ENCODE peak calls at places on chromosomes 2 and 18, in six cellular contexts. G is stimulated activated CD8-positive, alpha-beta memory T cell treated with anti-CD3 and anti-CD28 coated beads, Interleukin-15, amount 100 ng/mL, for 24 hours; T is HFFc6; J is Caco-2; B is fibroblast of the aortic adventitia; V is ascending aorta. H is an unnamed sample.

GRCh38 chr2:165874445-165875039 is 79.0 kb downstream of the TTC21B start:
- DNase-seq in T (peak; percentile 66), B (peak; percentile 78), G (no peak), J (no peak), V (no peak), H (peak; percentile 23)

GRCh38 chr2:132477436-132477835 is 60.8 kb downstream of the GPR39 start:
- DNase-seq in V (no peak), G (no peak), B (no peak), J (no peak), T (no peak), H (peak; percentile 13)

GRCh38 chr2:37052600-37053332 is 31.4 kb downstream of the HEATR5B start:
- DNase-seq in B (no peak), V (no peak), J (no peak), T (no peak), G (no peak), H (no peak)

GRCh38 chr2:164843346-164843841 is 1.8 kb upstream of the COBLL1 start:
- DNase-seq in G (no peak), J (no peak), B (peak; percentile 32), T (peak; percentile 65), V (no peak), H (no peak)

GRCh38 chr2:157443795-157444642 is at the start of gene CYTIP:
- DNase-seq in J (no peak), V (no peak), G (no peak), B (no peak), T (no peak), H (no peak)

GRCh38 chr2:96108578-96109561 is 7.5 kb downstream of the ADRA2B start:
- DNase-seq in J (no peak), B (peak; percentile 17), G (no peak), V (no peak), T (no peak), H (no peak)

GRCh38 chr2:185127412-185127811 is 529.1 kb downstream of the ZNF804A start:
- DNase-seq in G (no peak), V (no peak), B (no peak), T (no peak), J (no peak), H (peak; percentile 39)

GRCh38 chr2:127950264-127950663 is 64.5 kb upstream of the AMMECR1L start:
- DNase-seq in B (no peak), T (no peak), V (no peak), G (no peak), J (no peak), H (no peak)

GRCh38 chr2:221402072-221402471 is 170.0 kb downstream of the EPHA4 start:
- DNase-seq in J (no peak), G (no peak), V (no peak), T (peak; percentile 68), B (peak; percentile 5), H (no peak)

GRCh38 chr18:67104700-67105284 is 411.7 kb downstream of the DSEL start:
- DNase-seq in T (peak; percentile 34), G (no peak), J (peak; percentile 41), B (peak; percentile 70), V (no peak), H (peak; percentile 32)

H was measured in HS-5.